ENCODE peak calls at places on chromosome 13, in seven cellular contexts. One of them, this sample, is unnamed. For H3K4me1, the result is how much of the 10 kb centered on the place peaks cover.

GRCh38 chr13:76894401-76895110 is 8.4 kb upstream of the KCTD12 start:
- DNase-seq in mesenchymal stem cell: no peak
- DNase-seq in left lung: no peak
- DNase-seq in heart right ventricle: no peak
- DNase-seq in lung: no peak
- DNase-seq in RWPE2: no peak
- DNase-seq in fibroblast of lung: no peak
- DNase-seq in this sample: no peak

GRCh38 chr13:60583196-60583908 is 186.3 kb downstream of the TDRD3 start:
- DNase-seq in fibroblast of lung: peak
- DNase-seq in lung: no peak
- DNase-seq in left lung: no peak
- DNase-seq in mesenchymal stem cell: no peak
- DNase-seq in RWPE2: no peak
- DNase-seq in heart right ventricle: peak
- DNase-seq in this sample: no peak

GRCh38 chr13:48580185-48580803 is 47.4 kb upstream of the RCBTB2 start:
- DNase-seq in lung: peak
- DNase-seq in mesenchymal stem cell: peak
- DNase-seq in heart right ventricle: peak
- DNase-seq in fibroblast of lung: peak
- DNase-seq in RWPE2: no peak
- DNase-seq in left lung: no peak
- DNase-seq in this sample: peak

GRCh38 chr13:90395846-90396245 is 951.6 kb upstream of the MIR17HG start:
- DNase-seq in fibroblast of lung: no peak
- DNase-seq in left lung: no peak
- DNase-seq in lung: no peak
- DNase-seq in mesenchymal stem cell: no peak
- DNase-seq in heart right ventricle: no peak
- DNase-seq in RWPE2: no peak
- DNase-seq in this sample: no peak

GRCh38 chr13:103039183-103039582 is 27.0 kb downstream of the SLC10A2 start:
- DNase-seq in RWPE2: no peak
- DNase-seq in fibroblast of lung: no peak
- DNase-seq in lung: no peak
- DNase-seq in heart right ventricle: no peak
- DNase-seq in left lung: no peak
- DNase-seq in mesenchymal stem cell: no peak
- DNase-seq in this sample: no peak

GRCh38 chr13:76884167-76884566 is 2.0 kb downstream of the KCTD12 start:
- DNase-seq in fibroblast of lung: peak
- DNase-seq in mesenchymal stem cell: peak
- DNase-seq in left lung: peak
- DNase-seq in lung: peak
- DNase-seq in heart right ventricle: peak
- DNase-seq in RWPE2: no peak
- DNase-seq in this sample: no peak

GRCh38 chr13:113881614-113882265 is 17.9 kb upstream of the GAS6 start:
- DNase-seq in RWPE2: no peak
- DNase-seq in left lung: no peak
- DNase-seq in lung: no peak
- DNase-seq in fibroblast of lung: no peak
- DNase-seq in mesenchymal stem cell: no peak
- DNase-seq in heart right ventricle: peak
- DNase-seq in this sample: no peak

GRCh38 chr13:30818323-30818960 is 83.1 kb downstream of the ALOX5AP start:
- DNase-seq in mesenchymal stem cell: peak
- DNase-seq in left lung: peak
- DNase-seq in fibroblast of lung: peak
- DNase-seq in RWPE2: no peak
- DNase-seq in heart right ventricle: no peak
- DNase-seq in lung: peak
- DNase-seq in this sample: no peak

GRCh38 chr13:49319555-49320350 is 72.0 kb downstream of the CDADC1 start:
- DNase-seq in fibroblast of lung: peak
- DNase-seq in left lung: no peak
- DNase-seq in lung: no peak
- DNase-seq in mesenchymal stem cell: peak
- DNase-seq in heart right ventricle: no peak
- DNase-seq in RWPE2: no peak
- DNase-seq in this sample: no peak

GRCh38 chr13:80923907-80924306 is 583.0 kb upstream of the SPRY2 start:
- DNase-seq in left lung: no peak
- DNase-seq in RWPE2: no peak
- DNase-seq in fibroblast of lung: peak
- DNase-seq in heart right ventricle: no peak
- DNase-seq in mesenchymal stem cell: no peak
- DNase-seq in lung: no peak
- DNase-seq in this sample: no peak

GRCh38 chr13:37621811-37622361 is 23.3 kb upstream of the POSTN start:
- DNase-seq in fibroblast of lung: peak
- DNase-seq in left lung: no peak
- DNase-seq in heart right ventricle: no peak
- DNase-seq in RWPE2: no peak
- DNase-seq in lung: peak
- DNase-seq in mesenchymal stem cell: peak
- DNase-seq in this sample: no peak

GRCh38 chr13:49669735-49670309 is 21.5 kb downstream of the EBPL start:
- DNase-seq in mesenchymal stem cell: peak
- DNase-seq in RWPE2: no peak
- DNase-seq in fibroblast of lung: peak
- DNase-seq in left lung: no peak
- DNase-seq in lung: peak
- DNase-seq in heart right ventricle: peak
- DNase-seq in this sample: no peak

GRCh38 chr13:24127116-24127631 is 33.3 kb upstream of the SPATA13 start:
- DNase-seq in lung: no peak
- DNase-seq in left lung: peak
- DNase-seq in fibroblast of lung: no peak
- DNase-seq in RWPE2: no peak
- DNase-seq in mesenchymal stem cell: peak
- DNase-seq in heart right ventricle: no peak
- DNase-seq in this sample: no peak

GRCh38 chr13:35470671-35471465 is 5.6 kb downstream of the MAB21L1 start:
- DNase-seq in mesenchymal stem cell: peak
- DNase-seq in heart right ventricle: peak
- DNase-seq in lung: no peak
- DNase-seq in RWPE2: no peak
- DNase-seq in fibroblast of lung: peak
- DNase-seq in left lung: no peak
- DNase-seq in this sample: no peak

GRCh38 chr13:23749288-23749880 is 139.8 kb downstream of the MIPEP start:
- DNase-seq in RWPE2: no peak
- DNase-seq in heart right ventricle: no peak
- DNase-seq in mesenchymal stem cell: no peak
- DNase-seq in lung: no peak
- DNase-seq in left lung: no peak
- DNase-seq in fibroblast of lung: no peak
- DNase-seq in this sample: no peak

GRCh38 chr13:30698023-30698422 is 37.3 kb upstream of the ALOX5AP start:
- DNase-seq in mesenchymal stem cell: no peak
- DNase-seq in left lung: no peak
- DNase-seq in RWPE2: no peak
- DNase-seq in fibroblast of lung: peak
- DNase-seq in heart right ventricle: no peak
- DNase-seq in lung: no peak
- DNase-seq in this sample: no peak

GRCh38 chr13:44884076-44884729 is 105.1 kb downstream of the NUFIP1 start:
- DNase-seq in lung: no peak
- DNase-seq in heart right ventricle: no peak
- DNase-seq in fibroblast of lung: peak
- DNase-seq in left lung: no peak
- DNase-seq in mesenchymal stem cell: peak
- DNase-seq in RWPE2: no peak
- DNase-seq in this sample: no peak

GRCh38 chr13:52459668-52460067 is 4.4 kb downstream of the CKAP2 start:
- DNase-seq in heart right ventricle: no peak
- DNase-seq in mesenchymal stem cell: peak
- DNase-seq in left lung: no peak
- DNase-seq in lung: no peak
- DNase-seq in RWPE2: no peak
- DNase-seq in fibroblast of lung: peak
- DNase-seq in this sample: no peak

GRCh38 chr13:38045278-38046048 is 175.9 kb upstream of the TRPC4 start:
- DNase-seq in lung: no peak
- DNase-seq in heart right ventricle: no peak
- DNase-seq in RWPE2: no peak
- DNase-seq in mesenchymal stem cell: peak
- DNase-seq in left lung: no peak
- DNase-seq in fibroblast of lung: peak
- DNase-seq in this sample: no peak

GRCh38 chr13:24208314-24208713 is 47.8 kb downstream of the SPATA13 start:
- DNase-seq in lung: no peak
- DNase-seq in left lung: no peak
- DNase-seq in fibroblast of lung: peak
- DNase-seq in RWPE2: no peak
- DNase-seq in mesenchymal stem cell: peak
- DNase-seq in heart right ventricle: no peak
- DNase-seq in this sample: no peak

GRCh38 chr13:97268772-97269171 is 46.6 kb downstream of the MBNL2 start:
- DNase-seq in fibroblast of lung: no peak
- DNase-seq in RWPE2: no peak
- DNase-seq in mesenchymal stem cell: no peak
- DNase-seq in heart right ventricle: no peak
- DNase-seq in lung: no peak
- DNase-seq in left lung: no peak
- DNase-seq in this sample: no peak

GRCh38 chr13:45047394-45048328 is 58.3 kb downstream of the GPALPP1 start:
- DNase-seq in RWPE2: peak
- DNase-seq in left lung: peak
- DNase-seq in fibroblast of lung: peak
- DNase-seq in heart right ventricle: peak
- DNase-seq in mesenchymal stem cell: peak
- DNase-seq in lung: peak
- DNase-seq in this sample: peak

GRCh38 chr13:97231118-97231831 is 9.1 kb downstream of the MBNL2 start:
- DNase-seq in left lung: no peak
- DNase-seq in fibroblast of lung: no peak
- DNase-seq in lung: no peak
- DNase-seq in heart right ventricle: no peak
- DNase-seq in RWPE2: no peak
- DNase-seq in mesenchymal stem cell: no peak
- DNase-seq in this sample: no peak

GRCh38 chr13:40993987-40994386 is 25.1 kb downstream of the ELF1 start:
- DNase-seq in mesenchymal stem cell: no peak
- DNase-seq in lung: peak
- DNase-seq in RWPE2: peak
- DNase-seq in heart right ventricle: no peak
- DNase-seq in left lung: no peak
- DNase-seq in fibroblast of lung: no peak
- DNase-seq in this sample: no peak
- H3K4me1 ChIP-seq in mesenchymal stem cell: under half
- H3K4me1 ChIP-seq in lung: under half
- H3K4me1 ChIP-seq in RWPE2: under half
- H3K4me1 ChIP-seq in heart right ventricle: under half
- H3K4me1 ChIP-seq in left lung: under half
- H3K4me1 ChIP-seq in fibroblast of lung: under half
- H3K4me1 ChIP-seq in this sample: half or more

GRCh38 chr13:33278923-33279322 is 6.6 kb downstream of the STARD13 start:
- DNase-seq in RWPE2: no peak
- DNase-seq in mesenchymal stem cell: no peak
- DNase-seq in heart right ventricle: no peak
- DNase-seq in fibroblast of lung: no peak
- DNase-seq in lung: no peak
- DNase-seq in left lung: no peak
- DNase-seq in this sample: no peak
- H3K4me1 ChIP-seq in RWPE2: half or more
- H3K4me1 ChIP-seq in mesenchymal stem cell: under half
- H3K4me1 ChIP-seq in heart right ventricle: half or more
- H3K4me1 ChIP-seq in fibroblast of lung: under half
- H3K4me1 ChIP-seq in lung: under half
- H3K4me1 ChIP-seq in left lung: under half
- H3K4me1 ChIP-seq in this sample: under half

DNA sequence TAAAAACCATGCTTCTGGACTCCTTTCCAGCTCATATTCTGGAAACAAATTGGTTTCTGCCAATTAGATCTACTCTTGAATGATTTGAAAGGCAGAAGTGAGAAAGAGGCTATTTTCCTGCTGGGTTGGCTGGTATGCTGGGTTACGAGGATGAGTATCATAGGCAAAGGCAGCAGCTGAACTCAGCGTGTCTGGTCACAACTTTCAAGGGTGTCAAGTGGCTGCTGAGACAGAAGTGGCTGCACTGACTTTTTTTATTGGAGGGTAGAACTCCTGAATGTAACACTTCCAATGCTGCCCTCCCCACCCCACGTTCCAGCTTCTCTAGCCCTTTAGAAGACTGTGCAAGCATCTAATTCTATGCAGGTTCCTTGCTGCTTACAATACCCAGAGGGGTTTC is 8.3 kb upstream of the DZIP1 start:
- DNase-seq in mesenchymal stem cell: no peak
- DNase-seq in left lung: no peak
- DNase-seq in fibroblast of lung: no peak
- DNase-seq in lung: no peak
- DNase-seq in RWPE2: no peak
- DNase-seq in heart right ventricle: no peak
- DNase-seq in this sample: no peak
- H3K4me1 ChIP-seq in mesenchymal stem cell: under half
- H3K4me1 ChIP-seq in left lung: under half
- H3K4me1 ChIP-seq in fibroblast of lung: under half
- H3K4me1 ChIP-seq in lung: under half
- H3K4me1 ChIP-seq in RWPE2: under half
- H3K4me1 ChIP-seq in heart right ventricle: under half
- H3K4me1 ChIP-seq in this sample: under half

GRCh38 chr13:46666727-46667456 is 113.9 kb downstream of the LRCH1 start:
- DNase-seq in fibroblast of lung: no peak
- DNase-seq in lung: no peak
- DNase-seq in mesenchymal stem cell: no peak
- DNase-seq in heart right ventricle: peak
- DNase-seq in left lung: no peak
- DNase-seq in RWPE2: no peak
- DNase-seq in this sample: no peak

GRCh38 chr13:46664195-46664594 is 111.2 kb downstream of the LRCH1 start:
- DNase-seq in fibroblast of lung: no peak
- DNase-seq in mesenchymal stem cell: no peak
- DNase-seq in lung: no peak
- DNase-seq in RWPE2: no peak
- DNase-seq in left lung: no peak
- DNase-seq in heart right ventricle: no peak
- DNase-seq in this sample: no peak

GRCh38 chr13:46663644-46664043 is 110.7 kb downstream of the LRCH1 start:
- DNase-seq in lung: no peak
- DNase-seq in RWPE2: no peak
- DNase-seq in fibroblast of lung: no peak
- DNase-seq in mesenchymal stem cell: peak
- DNase-seq in heart right ventricle: no peak
- DNase-seq in left lung: no peak
- DNase-seq in this sample: no peak

GRCh38 chr13:46665630-46666482 is 112.9 kb downstream of the LRCH1 start:
- DNase-seq in heart right ventricle: no peak
- DNase-seq in RWPE2: no peak
- DNase-seq in left lung: no peak
- DNase-seq in mesenchymal stem cell: peak
- DNase-seq in lung: no peak
- DNase-seq in fibroblast of lung: no peak
- DNase-seq in this sample: no peak

DNA sequence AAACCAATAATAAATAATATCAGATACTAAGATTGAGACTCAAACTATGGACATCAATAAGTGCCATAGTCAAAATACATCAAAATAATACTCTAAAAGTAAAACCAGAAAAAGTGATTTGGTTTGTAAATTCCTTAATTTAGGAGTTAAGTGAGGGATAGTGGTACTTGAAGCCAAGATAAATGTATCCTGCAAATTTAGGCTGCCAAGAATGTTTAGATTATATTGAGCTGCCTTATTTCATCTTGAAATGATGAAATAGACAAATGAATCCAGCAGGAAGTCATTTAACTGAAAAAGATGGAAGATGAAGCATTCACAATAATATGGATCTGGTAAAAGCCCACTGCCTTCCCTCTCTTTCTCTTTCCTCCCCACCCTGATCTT is 112.3 kb downstream of the LRCH1 start:
- DNase-seq in heart right ventricle: no peak
- DNase-seq in RWPE2: no peak
- DNase-seq in left lung: no peak
- DNase-seq in lung: no peak
- DNase-seq in mesenchymal stem cell: no peak
- DNase-seq in fibroblast of lung: no peak
- DNase-seq in this sample: no peak
- H3K4me1 ChIP-seq in heart right ventricle: half or more
- H3K4me1 ChIP-seq in RWPE2: under half
- H3K4me1 ChIP-seq in left lung: under half
- H3K4me1 ChIP-seq in lung: under half
- H3K4me1 ChIP-seq in mesenchymal stem cell: under half
- H3K4me1 ChIP-seq in fibroblast of lung: under half
- H3K4me1 ChIP-seq in this sample: under half

This sample was measured in CD8-positive, alpha-beta T cell.